ENCODE peak calls at places on chromosomes 6 and 20, in four cellular contexts. A is IMR-90, G is H1, J is H9. M is an unnamed sample.

GRCh38 chr20:14790771-14791517 is 453.5 kb upstream of the FLRT3 start:
- DNase-seq in A (no peak), G (no peak), J (no peak), M (no peak)

GRCh38 chr6:83708546-83708969 is 343 bp downstream of the SNAP91 start:
- DNase-seq in A (no peak), G (no peak), J (peak; percentile 45), M (peak; percentile 7)

GRCh38 chr6:142830807-142831206 is 114.2 kb downstream of the HIVEP2 start:
- DNase-seq in A (no peak), G (no peak), J (no peak), M (no peak)

GRCh38 chr6:129750390-129750789 is 40.4 kb upstream of the ARHGAP18 start:
- DNase-seq in A (no peak), G (no peak), J (no peak), M (no peak)

GRCh38 chr6:16723833-16724232 is 37.4 kb downstream of the ATXN1 start:
- DNase-seq in A (peak; percentile 96), G (no peak), J (peak; percentile 58), M (peak; percentile 89)

GRCh38 chr6:54717849-54718455 is 128.6 kb upstream of the FAM83B start:
- DNase-seq in A (peak; percentile 37), G (peak; percentile 79), J (peak; percentile 52), M (peak; percentile 84)

GRCh38 chr6:4270799-4271198 is 135.4 kb upstream of the ECI2 start:
- DNase-seq in A (peak; percentile 68), G (no peak), J (no peak), M (no peak)

GRCh38 chr6:35181313-35181932 is 32.3 kb upstream of the SCUBE3 start:
- DNase-seq in A (peak; percentile 64), G (no peak), J (no peak), M (no peak)

GRCh38 chr6:150723857-150724256 is 124.2 kb downstream of the PLEKHG1 start:
- DNase-seq in A (no peak), G (no peak), J (no peak), M (no peak)

GRCh38 chr6:54697423-54697822 is 149.1 kb upstream of the FAM83B start:
- DNase-seq in A (peak; percentile 16), G (no peak), J (no peak), M (no peak)

GRCh38 chr6:21390537-21391213 is 202.9 kb upstream of the SOX4 start:
- DNase-seq in A (no peak), G (no peak), J (no peak), M (no peak)

GRCh38 chr6:100322886-100323285 is 141.8 kb downstream of the SIM1 start:
- DNase-seq in A (no peak), G (no peak), J (no peak), M (no peak)

DNA sequence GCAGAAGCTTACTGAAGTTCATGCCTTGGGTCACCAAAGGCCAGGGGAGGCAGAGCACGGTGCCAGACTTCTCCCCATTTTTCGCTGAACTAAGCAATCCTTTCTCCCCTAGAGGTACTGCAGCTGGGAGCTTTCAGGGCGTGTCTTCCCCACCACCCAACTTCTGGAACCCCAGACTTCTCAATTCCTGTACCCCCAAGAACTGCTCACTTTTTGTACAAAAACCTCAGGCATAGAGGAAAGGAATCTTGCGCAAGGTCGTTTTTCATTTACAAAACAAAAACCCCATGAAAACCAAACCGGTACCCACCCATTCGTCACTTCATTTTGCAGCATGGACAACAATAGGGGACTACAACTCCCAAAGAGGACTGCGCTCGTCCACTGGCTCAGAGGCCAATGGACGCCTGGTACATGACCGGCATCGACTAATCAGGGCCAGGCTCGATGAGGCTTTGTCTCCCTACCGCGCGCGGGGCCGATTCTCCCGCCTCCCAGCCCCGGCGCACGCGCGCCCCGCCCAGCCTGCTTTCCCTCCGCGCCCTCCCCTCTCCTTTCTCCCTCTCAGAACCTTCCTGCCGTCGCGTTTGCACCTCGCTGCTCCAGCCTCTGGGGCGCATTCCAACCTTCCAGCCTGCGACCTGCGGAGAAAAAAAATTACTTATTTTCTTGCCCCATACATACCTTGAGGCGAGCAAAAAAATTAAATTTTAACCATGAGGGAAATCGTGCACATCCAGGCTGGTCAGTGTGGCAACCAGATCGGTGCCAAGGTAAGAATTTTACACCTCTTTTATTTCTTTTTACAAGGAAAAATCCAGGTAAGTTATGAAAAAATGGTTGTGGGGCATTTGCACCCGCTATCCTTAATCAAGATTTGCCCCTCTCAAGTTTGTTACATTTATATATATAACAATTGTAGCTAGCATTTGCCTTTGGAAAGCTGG is at the start of gene TUBB:
- DNase-seq in A (peak; percentile 97), G (peak; percentile 95), J (peak; percentile 99), M (peak; percentile 98)
- H3K18ac ChIP-seq in A (peak within 1 kb of the TSS; percentile 65), G (peak within 1 kb of the TSS; percentile 68), J (peak within 1 kb of the TSS; percentile 78), M (peak within 1 kb of the TSS; percentile 67)

GRCh38 chr6:170253226-170253909 is 37.5 kb downstream of the DLL1 start:
- DNase-seq in A (no peak), G (no peak), J (no peak), M (no peak)

GRCh38 chr6:170253910-170254269 is 37.0 kb downstream of the DLL1 start:
- DNase-seq in A (no peak), G (no peak), J (no peak), M (no peak)

GRCh38 chr6:170255426-170256125 is 35.3 kb downstream of the DLL1 start:
- DNase-seq in A (no peak), G (no peak), J (no peak), M (no peak)

GRCh38 chr6:170256641-170257040 is 34.2 kb downstream of the DLL1 start:
- DNase-seq in A (no peak), G (no peak), J (no peak), M (no peak)

DNA sequence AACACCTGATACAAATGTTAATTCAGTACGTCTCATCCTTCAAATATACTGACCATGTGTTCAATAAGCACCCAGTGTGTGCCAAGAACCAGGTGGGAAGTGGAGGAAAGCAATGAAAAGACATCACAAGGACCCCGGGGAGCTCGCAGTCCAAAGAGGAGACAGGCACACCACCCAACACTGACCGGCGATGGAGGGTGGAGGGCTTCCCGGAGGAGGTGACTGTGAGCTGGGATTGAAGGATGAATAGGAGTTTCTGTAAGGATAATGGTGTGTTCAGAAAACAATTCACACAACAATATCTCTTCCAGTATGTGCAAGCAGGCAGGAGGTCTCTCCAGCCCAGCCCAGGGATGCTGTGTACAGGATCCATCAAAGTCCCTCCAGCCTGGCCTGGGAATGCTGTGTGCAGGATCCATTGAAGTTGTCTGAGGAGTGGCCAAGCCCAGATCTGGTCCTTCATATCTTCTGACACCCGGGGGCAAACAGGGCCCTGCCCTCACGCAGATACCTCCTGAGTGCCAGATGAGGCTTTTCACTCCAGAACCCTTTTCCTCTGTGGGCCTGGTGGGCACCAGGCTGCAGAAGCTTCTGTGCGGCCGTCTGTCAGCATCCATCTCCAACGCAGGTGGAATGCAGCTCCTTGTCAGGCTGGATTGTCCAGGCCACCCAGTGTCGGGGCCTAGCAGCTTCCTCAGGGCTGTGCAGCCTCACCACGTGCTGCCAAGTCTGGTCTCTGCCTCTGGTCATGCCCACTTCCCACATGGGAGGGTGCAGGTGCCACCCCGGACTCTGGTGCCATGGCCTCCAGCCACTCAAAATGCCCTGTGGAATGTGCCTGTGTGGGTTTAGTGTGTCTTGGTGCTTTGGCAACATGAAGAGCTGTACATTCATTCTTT is 36.3 kb downstream of the DLL1 start:
- DNase-seq in A (no peak), G (no peak), J (no peak), M (no peak)
- H2BK120ac ChIP-seq in A (no peak overlapping the region), G (no peak overlapping the region), J (no peak overlapping the region), M (no peak overlapping the region)

GRCh38 chr6:11490996-11491395 is 46.6 kb upstream of the TMEM170B start:
- DNase-seq in A (no peak), G (no peak), J (no peak), M (no peak)

GRCh38 chr6:11492444-11493300 is 44.9 kb upstream of the TMEM170B start:
- DNase-seq in A (no peak), G (no peak), J (no peak), M (peak; percentile 64)

GRCh38 chr6:11493979-11494378 is 43.6 kb upstream of the TMEM170B start:
- DNase-seq in A (no peak), G (no peak), J (no peak), M (no peak)

GRCh38 chr6:11491596-11491995 is 46.0 kb upstream of the TMEM170B start:
- DNase-seq in A (no peak), G (no peak), J (no peak), M (no peak)

GRCh38 chr6:11491998-11492397 is 45.6 kb upstream of the TMEM170B start:
- DNase-seq in A (no peak), G (no peak), J (no peak), M (peak; percentile 20)
- H3K4me2 ChIP-seq in A (no peak overlapping the region), G (no peak overlapping the region), J (no peak overlapping the region), M (no peak overlapping the region)

DNA sequence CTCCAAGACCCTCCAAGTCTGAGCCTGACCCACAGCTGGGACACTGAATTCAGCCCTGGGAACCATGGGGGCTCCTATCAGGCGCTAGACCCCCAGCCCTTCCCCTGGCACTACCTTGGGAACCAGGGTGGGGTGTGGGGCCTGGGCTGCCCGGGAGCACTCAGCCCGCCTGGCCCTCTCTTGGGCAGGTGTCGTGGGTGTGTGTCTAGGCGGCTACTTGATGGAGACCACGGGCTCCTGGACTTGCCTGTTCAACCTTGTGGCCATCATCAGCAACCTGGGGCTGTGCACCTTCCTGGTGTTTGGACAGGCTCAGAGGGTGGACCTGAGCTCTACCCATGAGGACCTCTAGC is 14.6 kb downstream of the SLC17A9 start:
- DNase-seq in A (no peak), G (no peak), J (no peak), M (no peak)
- H3K18ac ChIP-seq in A (no peak overlapping the region), G (no peak overlapping the region), J (no peak overlapping the region), M (no peak overlapping the region)

GRCh38 chr6:141110486-141110885 is 1022.2 kb upstream of the GJE1 start:
- DNase-seq in A (peak; percentile 57), G (no peak), J (no peak), M (no peak)
- H2BK120ac ChIP-seq in A (no peak overlapping the region), G (peak overlapping the region; percentile 3), J (no peak overlapping the region), M (no peak overlapping the region)

DNA sequence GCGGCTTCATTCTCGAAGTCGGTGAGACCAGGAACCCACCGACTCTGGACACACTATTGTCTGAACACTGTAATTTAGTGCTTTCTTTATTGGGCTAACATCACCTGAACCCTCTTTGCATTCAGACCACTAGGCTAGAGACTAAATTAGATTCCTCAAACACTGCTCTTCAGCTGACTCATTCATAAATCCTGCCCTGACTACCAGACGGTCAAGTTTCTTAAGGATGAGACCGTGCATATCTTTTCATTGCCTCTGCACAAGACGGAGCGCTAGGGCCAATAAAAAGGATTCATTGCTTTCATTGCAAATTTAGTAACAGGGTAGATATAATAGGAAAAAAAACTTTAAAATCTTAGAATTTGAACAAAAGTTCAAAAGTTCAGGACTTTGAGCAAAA is 328.8 kb upstream of the JARID2 start:
- DNase-seq in A (peak; percentile 78), G (no peak), J (no peak), M (no peak)
- H3K4me2 ChIP-seq in A (no peak overlapping the region), G (no peak overlapping the region), J (no peak overlapping the region), M (no peak overlapping the region)

M was measured in trophoblast cell.